ENCODE peak calls at places on chromosomes 5 and 9, in eight cellular contexts. G, X, R, C, Z, P, T and J are unnamed samples.

GRCh38 chr9:111661150-111661801 is at the start of gene GNG10:
- DNase-seq in Z (peak), P (no peak), T (peak), X (peak), G (peak), C (no peak), R (peak), J (peak)

GRCh38 chr9:9820411-9820810 is 792.4 kb downstream of the PTPRD start:
- DNase-seq in R (no peak), P (no peak), G (no peak), Z (no peak), C (no peak), X (no peak), T (no peak), J (no peak)

GRCh38 chr5:150397749-150398431 is 14.8 kb downstream of the CD74 start:
- DNase-seq in G (no peak), P (no peak), Z (no peak), T (no peak), C (no peak), X (no peak), R (no peak), J (no peak)

GRCh38 chr9:79630521-79631403 is 59.0 kb downstream of the TLE4 start:
- DNase-seq in X (no peak), T (no peak), C (no peak), R (no peak), P (no peak), Z (no peak), G (no peak), J (peak)

GRCh38 chr5:89213584-89213983 is 330.6 kb upstream of the MEF2C start:
- DNase-seq in X (no peak), T (peak), G (no peak), Z (no peak), P (no peak), C (no peak), R (no peak), J (no peak)

GRCh38 chr5:11384441-11385250 is 519.6 kb downstream of the CTNND2 start:
- DNase-seq in G (peak), T (no peak), Z (peak), R (no peak), C (no peak), X (peak), P (no peak), J (no peak)

GRCh38 chr5:179264641-179265528 is 80.4 kb downstream of the ADAMTS2 start:
- DNase-seq in G (no peak), X (no peak), P (no peak), Z (peak), R (no peak), T (no peak), C (no peak), J (no peak)

GRCh38 chr5:77847814-77848290 is 71.7 kb upstream of the TBCA start:
- DNase-seq in G (no peak), P (no peak), T (no peak), Z (peak), C (no peak), R (no peak), X (no peak), J (no peak)

GRCh38 chr5:150034677-150035076 is 34.1 kb downstream of the HMGXB3 start:
- DNase-seq in X (no peak), G (no peak), C (no peak), P (no peak), Z (no peak), T (peak), R (no peak), J (no peak)

GRCh38 chr9:69326261-69326660 is 1.2 kb downstream of the ENTREP1 start:
- DNase-seq in C (no peak), Z (no peak), X (no peak), G (no peak), T (no peak), R (no peak), P (no peak), J (no peak)

GRCh38 chr9:127572961-127573727 is 38.9 kb upstream of the STXBP1 start:
- DNase-seq in P (no peak), Z (no peak), R (no peak), X (no peak), G (no peak), T (peak), C (no peak), J (no peak)

GRCh38 chr9:121652037-121652837 is 803 bp downstream of the DAB2IP start:
- DNase-seq in C (no peak), G (no peak), R (no peak), P (no peak), Z (peak), T (no peak), X (peak), J (no peak)

GRCh38 chr5:68749076-68749475 is 344.7 kb upstream of the SLC30A5 start:
- DNase-seq in C (no peak), Z (no peak), P (no peak), T (no peak), X (no peak), G (no peak), R (no peak), J (no peak)

GRCh38 chr5:159906957-159907356 is 9.3 kb upstream of the ADRA1B start:
- DNase-seq in Z (no peak), G (no peak), R (no peak), T (no peak), C (no peak), P (no peak), X (no peak), J (no peak)

GRCh38 chr9:72041775-72042194 is 18.6 kb downstream of the C9orf57 start:
- DNase-seq in G (no peak), P (no peak), R (no peak), Z (no peak), C (peak), X (peak), T (peak), J (no peak)

GRCh38 chr5:14838396-14839319 is 32.9 kb downstream of the ANKH start:
- DNase-seq in G (no peak), R (no peak), T (no peak), P (no peak), Z (peak), C (no peak), X (no peak), J (no peak)

GRCh38 chr9:89999176-89999533 is 394.3 kb downstream of the GADD45G start:
- DNase-seq in X (peak), Z (no peak), P (no peak), T (no peak), R (no peak), C (no peak), G (no peak), J (no peak)

GRCh38 chr9:121765021-121765950 is 113.9 kb downstream of the DAB2IP start:
- DNase-seq in X (no peak), P (no peak), Z (no peak), G (no peak), R (no peak), C (no peak), T (peak), J (no peak)

GRCh38 chr5:72307573-72307967 is 12.5 kb downstream of the MRPS27 start:
- DNase-seq in G (no peak), R (no peak), P (no peak), C (no peak), Z (no peak), T (no peak), X (no peak), J (no peak)

GRCh38 chr5:103755974-103756373 is 193.4 kb upstream of the NUDT12 start:
- DNase-seq in T (no peak), P (no peak), X (no peak), C (no peak), G (no peak), R (no peak), Z (no peak), J (no peak)

GRCh38 chr9:90919883-90920282 is 118.3 kb downstream of the SYK start:
- DNase-seq in G (no peak), R (no peak), Z (no peak), X (no peak), T (no peak), P (no peak), C (peak), J (no peak)

GRCh38 chr9:6910497-6910896 is 152.7 kb downstream of the KDM4C start:
- DNase-seq in X (no peak), P (no peak), R (no peak), Z (no peak), T (no peak), C (no peak), G (no peak), J (no peak)

GRCh38 chr5:15222156-15222555 is 277.8 kb upstream of the FBXL7 start:
- DNase-seq in C (no peak), Z (no peak), T (no peak), R (no peak), G (no peak), X (no peak), P (no peak), J (no peak)

GRCh38 chr5:98769256-98770157 is 4.0 kb upstream of the RGMB start:
- DNase-seq in P (no peak), R (no peak), C (peak), X (peak), T (peak), Z (peak), G (peak), J (peak)

GRCh38 chr5:124468671-124469411 is 277.6 kb downstream of the ZNF608 start:
- DNase-seq in P (no peak), T (no peak), R (no peak), C (no peak), X (no peak), Z (peak), G (no peak), J (no peak)

GRCh38 chr5:177362102-177362868 is 4.6 kb downstream of the RGS14 start:
- DNase-seq in Z (peak), T (no peak), C (no peak), P (no peak), R (no peak), G (no peak), X (peak), J (no peak)

GRCh38 chr9:124295097-124295794 is 37.5 kb downstream of the NEK6 start:
- DNase-seq in C (no peak), X (no peak), P (peak), T (no peak), G (no peak), R (no peak), Z (no peak), J (no peak)

GRCh38 chr9:77751341-77752091 is 103.4 kb upstream of the GNA14 start:
- DNase-seq in T (peak), G (peak), P (peak), Z (peak), C (no peak), R (no peak), X (no peak), J (no peak)

GRCh38 chr5:76590027-76590426 is 33.2 kb downstream of the F2RL2 start:
- DNase-seq in R (no peak), Z (no peak), X (no peak), G (peak), C (no peak), P (peak), T (no peak), J (peak)

GRCh38 chr9:91741529-91741928 is 208.5 kb downstream of the ROR2 start:
- DNase-seq in T (peak), G (no peak), P (no peak), R (no peak), X (no peak), C (no peak), Z (no peak), J (no peak)

GRCh38 chr5:15834596-15835245 is 334.7 kb downstream of the FBXL7 start:
- DNase-seq in P (no peak), R (no peak), C (no peak), T (peak), Z (no peak), G (no peak), X (no peak), J (no peak)

GRCh38 chr9:15349892-15350761 is 43.1 kb upstream of the TTC39B start:
- DNase-seq in P (no peak), R (no peak), C (no peak), T (peak), G (no peak), X (no peak), Z (no peak), J (no peak)

GRCh38 chr5:116032094-116032517 is at the start of gene ARL14EPL:
- DNase-seq in G (peak), P (peak), T (peak), Z (no peak), C (peak), R (no peak), X (peak), J (peak)

GRCh38 chr5:150511641-150512367 is 3.9 kb downstream of the NDST1 start:
- DNase-seq in P (no peak), T (peak), X (no peak), G (no peak), R (no peak), C (no peak), Z (peak), J (no peak)

GRCh38 chr5:42756630-42757601 is at the start of gene CCDC152:
- DNase-seq in G (peak), P (peak), C (no peak), Z (peak), X (no peak), R (peak), T (peak), J (peak)

GRCh38 chr5:34957299-34957698 is 27.9 kb downstream of the DNAJC21 start:
- DNase-seq in T (peak), R (no peak), C (no peak), G (no peak), Z (peak), X (no peak), P (no peak), J (no peak)

GRCh38 chr5:178372091-178372695 is 139.6 kb upstream of the PHYKPL start:
- DNase-seq in R (no peak), P (no peak), X (no peak), G (no peak), C (no peak), Z (no peak), T (no peak), J (no peak)

GRCh38 chr9:136760424-136760823 is 2.4 kb upstream of the LCN8 start:
- DNase-seq in X (peak), P (no peak), Z (peak), T (no peak), C (no peak), R (no peak), G (no peak), J (no peak)

GRCh38 chr9:101478906-101479305 is 43.3 kb upstream of the ALDOB start:
- DNase-seq in P (peak), Z (no peak), T (no peak), R (no peak), C (no peak), G (no peak), X (no peak), J (no peak)